ENCODE peak calls at places on chromosomes 16 and 17, in five cellular contexts. J is activated naive CD8-positive, alpha-beta T cell treated with anti-CD3 and anti-CD28 coated beads, Interleukin-2, amount 50 U/mL, for 24 hours; W is lung microvascular endothelial cell; A is CD4-positive, alpha-beta T cell; P is neural crest cell. E is an unnamed sample.

GRCh38 chr16:85611455-85612190 is 1.5 kb upstream of the GSE1 start:
- DNase-seq in J (peak; percentile 60), A (peak; percentile 46), W (peak; percentile 79), P (no peak), E (peak; percentile 58)

GRCh38 chr16:12431547-12431946 is 372.1 kb downstream of the CPPED1 start:
- DNase-seq in J (no peak), W (no peak), P (no peak), A (no peak), E (no peak)

GRCh38 chr17:2563061-2563460 is 30.4 kb upstream of the PAFAH1B1 start:
- DNase-seq in A (no peak), W (no peak), J (no peak), P (no peak), E (no peak)

GRCh38 chr17:2814499-2815341 is 18.5 kb downstream of the RAP1GAP2 start:
- DNase-seq in W (no peak), J (peak; percentile 81), A (peak; percentile 88), P (no peak), E (no peak)

GRCh38 chr17:19644493-19645210 is 3.9 kb upstream of the ALDH3A2 start:
- DNase-seq in P (no peak), A (no peak), W (no peak), J (no peak), E (no peak)

GRCh38 chr17:50209472-50210248 is 8.2 kb upstream of the COL1A1 start:
- DNase-seq in J (no peak), P (peak; percentile 40), A (peak; percentile 27), W (no peak), E (no peak)

GRCh38 chr16:5670198-5670597 is 572.6 kb upstream of the EEF2KMT start:
- DNase-seq in P (no peak), J (no peak), A (no peak), W (no peak), E (no peak)

GRCh38 chr16:87463722-87464690 is 28.8 kb downstream of the ZCCHC14 start:
- DNase-seq in W (peak; percentile 64), J (peak; percentile 54), A (no peak), P (no peak), E (no peak)

GRCh38 chr16:23052908-23053580 is 96.2 kb downstream of the USP31 start:
- DNase-seq in A (no peak), J (no peak), P (no peak), W (no peak), E (peak; percentile 26)

GRCh38 chr17:57554826-57555635 is 190.1 kb downstream of the CCDC182 start:
- DNase-seq in J (no peak), A (no peak), P (no peak), W (no peak), E (no peak)

GRCh38 chr17:64384253-64385186 is 6.1 kb downstream of the PECAM1 start:
- DNase-seq in J (no peak), P (no peak), A (no peak), W (peak; percentile 21), E (no peak)

GRCh38 chr16:58582971-58583765 is 46.5 kb downstream of the CNOT1 start:
- DNase-seq in W (peak; percentile 59), A (no peak), J (peak; percentile 6), P (no peak), E (no peak)

GRCh38 chr16:12507366-12507765 is 296.3 kb downstream of the CPPED1 start:
- DNase-seq in W (no peak), A (no peak), J (no peak), P (no peak), E (no peak)

GRCh38 chr17:72381597-72382397 is 261.0 kb downstream of the SOX9 start:
- DNase-seq in A (no peak), W (no peak), J (no peak), P (no peak), E (no peak)

GRCh38 chr17:20184977-20185619 is 175.9 kb downstream of the SPECC1 start:
- DNase-seq in W (no peak), J (no peak), A (no peak), P (no peak), E (no peak)

GRCh38 chr17:2102931-2103398 is 48.1 kb downstream of the HIC1 start:
- DNase-seq in J (no peak), A (no peak), P (no peak), W (no peak), E (no peak)

GRCh38 chr16:4537376-4538066 is 1.1 kb downstream of the CDIP1 start:
- DNase-seq in W (peak; percentile 30), P (no peak), J (peak; percentile 11), A (no peak), E (no peak)

GRCh38 chr17:17180141-17180603 is 26.0 kb downstream of the PLD6 start:
- DNase-seq in P (no peak), A (peak; percentile 47), J (no peak), W (no peak), E (no peak)

GRCh38 chr17:42629420-42630009 is 20.0 kb downstream of the TUBG1 start:
- DNase-seq in P (no peak), W (no peak), J (no peak), A (no peak), E (no peak)

GRCh38 chr17:73613271-73613941 is 30.8 kb downstream of the SDK2 start:
- DNase-seq in W (no peak), P (peak; percentile 69), J (no peak), A (no peak), E (no peak)

GRCh38 chr16:31487720-31488629 is 5.1 kb downstream of the SLC5A2 start:
- DNase-seq in W (no peak), A (peak; percentile 75), J (peak; percentile 55), P (no peak), E (no peak)

GRCh38 chr17:64020068-64020766 is at the start of gene ICAM2:
- DNase-seq in A (peak; percentile 86), W (peak; percentile 93), P (no peak), J (peak; percentile 85), E (no peak)

GRCh38 chr16:17417740-17418139 is 53.0 kb downstream of the XYLT1 start:
- DNase-seq in A (no peak), J (peak; percentile 6), W (no peak), P (no peak), E (no peak)

GRCh38 chr17:18981642-18982424 is 22.7 kb downstream of the FAM83G start:
- DNase-seq in P (no peak), W (peak; percentile 73), A (no peak), J (no peak), E (no peak)

GRCh38 chr16:84198401-84198800 is 7.4 kb downstream of the ADAD2 start:
- DNase-seq in P (no peak), W (no peak), A (no peak), J (no peak), E (no peak)

GRCh38 chr17:68398731-68399637 is 58.3 kb downstream of the WIPI1 start:
- DNase-seq in J (peak; percentile 54), W (peak; percentile 85), P (peak; percentile 55), A (no peak), E (no peak)

GRCh38 chr16:56382901-56383355 is 42.4 kb downstream of the AMFR start:
- DNase-seq in P (no peak), W (no peak), J (no peak), A (no peak), E (no peak)

GRCh38 chr17:35244345-35245195 is 1.7 kb downstream of the SLFN5 start:
- DNase-seq in J (peak; percentile 91), W (peak; percentile 58), P (peak; percentile 8), A (peak; percentile 80), E (no peak)

GRCh38 chr17:34703533-34703932 is 124.2 kb downstream of the TMEM132E start:
- DNase-seq in P (peak; percentile 69), W (peak; percentile 68), J (peak; percentile 34), A (no peak), E (no peak)

GRCh38 chr17:78306913-78307312 is 53.0 kb downstream of the SOCS3 start:
- DNase-seq in P (no peak), A (no peak), J (no peak), W (no peak), E (no peak)

GRCh38 chr16:82660078-82660645 is 33.4 kb downstream of the CDH13 start:
- DNase-seq in W (no peak), A (no peak), P (no peak), J (peak; percentile 20), E (no peak)

GRCh38 chr17:72466199-72466598 is 345.4 kb downstream of the SOX9 start:
- DNase-seq in P (no peak), W (no peak), A (no peak), J (no peak), E (no peak)